ENCODE peak calls at places on chromosome 4, in ten cellular contexts. T, G, D, Q, W, N, K, O, Y and B are unnamed samples. For H3K9me2, the result is how much of the 10 kb centered on the place peaks cover.

GRCh38 chr4:109072595-109072994 is 229.9 kb downstream of the COL25A1 start:
- DNase-seq in Y (no peak), N (no peak), K (no peak), Q (peak), O (no peak), G (peak), W (no peak), T (no peak), D (no peak), B (no peak)

GRCh38 chr4:116636917-116637316 is 448.5 kb downstream of the TRAM1L1 start:
- DNase-seq in K (peak), N (peak), G (no peak), O (no peak), D (no peak), T (no peak), W (no peak), Y (peak), Q (no peak), B (no peak)

GRCh38 chr4:4456351-4456750 is 69.4 kb downstream of the NSG1 start:
- DNase-seq in O (no peak), G (peak), K (no peak), N (no peak), W (no peak), Y (no peak), T (no peak), Q (no peak), D (peak), B (peak)

GRCh38 chr4:150581611-150582010 is 340 bp upstream of the MAB21L2 start:
- DNase-seq in Y (no peak), D (peak), N (no peak), O (no peak), W (peak), G (no peak), K (no peak), Q (peak), T (no peak), B (no peak)

GRCh38 chr4:85084371-85085170 is 118.1 kb upstream of the WDFY3 start:
- DNase-seq in N (peak), G (peak), K (peak), D (peak), O (no peak), W (peak), T (peak), Y (peak), Q (peak), B (peak)

GRCh38 chr4:73275318-73275654 is 16.7 kb upstream of the ANKRD17 start:
- DNase-seq in N (no peak), G (no peak), O (no peak), D (no peak), W (no peak), K (peak), Q (no peak), Y (no peak), T (no peak), B (no peak)

GRCh38 chr4:87093443-87094123 is 126.8 kb downstream of the KLHL8 start:
- DNase-seq in T (peak), K (peak), Q (peak), D (peak), N (peak), O (no peak), Y (peak), G (peak), W (peak), B (peak)

GRCh38 chr4:88736264-88736663 is 38.6 kb upstream of the NAP1L5 start:
- DNase-seq in T (no peak), D (no peak), O (no peak), W (no peak), K (no peak), Q (no peak), Y (no peak), N (no peak), G (no peak), B (no peak)

GRCh38 chr4:186557486-186557885 is 2.1 kb upstream of the MTNR1A start:
- DNase-seq in D (no peak), Q (no peak), T (no peak), O (no peak), N (no peak), W (no peak), Y (no peak), G (peak), K (no peak), B (peak)

GRCh38 chr4:56908206-56909082 is 744 bp downstream of the REST start:
- DNase-seq in Q (peak), K (peak), T (no peak), W (peak), Y (peak), G (peak), D (peak), N (peak), O (no peak), B (peak)

GRCh38 chr4:151687021-151687640 is 73.7 kb downstream of the GATB start:
- DNase-seq in K (no peak), W (peak), D (peak), G (no peak), Q (no peak), N (no peak), O (no peak), Y (no peak), T (no peak), B (no peak)
- H3K9me2 ChIP-seq in K (under half), W (under half), D (under half), G (under half), Q (under half), N (under half), O (under half), Y (under half), T (under half), B (under half)

DNA sequence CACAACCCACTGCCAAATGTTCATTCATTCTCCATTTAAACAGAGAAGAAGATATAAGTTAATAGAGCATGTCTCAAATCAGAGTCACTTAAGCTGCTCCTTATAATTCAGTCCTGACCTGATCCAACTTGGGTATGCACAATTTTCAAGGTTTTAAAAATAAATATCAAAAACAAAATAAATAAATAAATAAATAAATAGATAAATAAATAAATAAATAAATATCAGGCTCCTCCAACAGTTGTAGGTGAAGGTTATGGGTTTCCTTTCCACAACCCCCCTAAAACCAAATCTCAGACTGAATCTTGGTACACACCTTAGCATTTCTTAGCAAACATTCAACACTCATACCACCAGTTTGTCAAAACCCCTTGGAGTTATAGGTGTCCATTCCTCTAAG is 204.4 kb downstream of the PARM1 start:
- DNase-seq in D (no peak), T (no peak), O (no peak), G (no peak), K (no peak), Y (no peak), W (no peak), Q (no peak), N (no peak), B (no peak)
- H3K9me2 ChIP-seq in D (under half), T (under half), O (under half), G (under half), K (under half), Y (under half), W (under half), Q (under half), N (under half), B (under half)

GRCh38 chr4:71025654-71026053 is 32.2 kb downstream of the DCK start:
- DNase-seq in Y (no peak), O (no peak), K (no peak), T (no peak), G (no peak), W (no peak), D (no peak), N (no peak), Q (no peak), B (no peak)
- H3K9me2 ChIP-seq in Y (under half), O (under half), K (under half), T (under half), G (under half), W (under half), D (under half), N (under half), Q (under half), B (under half)

DNA sequence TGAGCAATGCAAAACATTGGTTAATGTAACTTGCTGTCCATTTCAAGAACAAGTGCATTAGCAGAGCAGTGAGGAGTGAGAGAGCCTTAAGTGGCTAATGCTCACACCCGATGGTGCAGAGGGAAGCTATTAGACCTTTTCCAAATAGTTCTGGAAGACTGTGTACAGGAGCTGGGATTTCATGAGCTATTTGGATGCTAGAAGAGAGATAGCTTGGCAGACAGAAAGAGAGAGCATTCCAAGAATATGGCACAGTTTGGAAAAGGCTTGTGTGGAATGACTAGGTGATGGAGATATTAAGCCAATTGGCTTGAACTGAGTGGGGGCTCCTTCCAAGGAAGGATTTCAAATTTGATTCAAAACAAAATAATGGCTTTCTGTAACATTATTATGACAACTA is 1097.2 kb upstream of the TENM3 start:
- DNase-seq in K (no peak), G (no peak), N (no peak), O (no peak), T (no peak), Q (no peak), Y (no peak), D (no peak), W (no peak), B (no peak)
- H3K9me2 ChIP-seq in K (under half), G (under half), N (under half), O (under half), T (under half), Q (under half), Y (under half), D (under half), W (under half), B (under half)

GRCh38 chr4:83046693-83047473 is 11.9 kb downstream of the COPS4 start:
- DNase-seq in T (no peak), D (no peak), O (no peak), Q (no peak), G (peak), Y (no peak), K (no peak), N (no peak), W (no peak), B (no peak)
- H3K9me2 ChIP-seq in T (under half), D (under half), O (under half), Q (under half), G (under half), Y (under half), K (under half), N (under half), W (under half), B (under half)

DNA sequence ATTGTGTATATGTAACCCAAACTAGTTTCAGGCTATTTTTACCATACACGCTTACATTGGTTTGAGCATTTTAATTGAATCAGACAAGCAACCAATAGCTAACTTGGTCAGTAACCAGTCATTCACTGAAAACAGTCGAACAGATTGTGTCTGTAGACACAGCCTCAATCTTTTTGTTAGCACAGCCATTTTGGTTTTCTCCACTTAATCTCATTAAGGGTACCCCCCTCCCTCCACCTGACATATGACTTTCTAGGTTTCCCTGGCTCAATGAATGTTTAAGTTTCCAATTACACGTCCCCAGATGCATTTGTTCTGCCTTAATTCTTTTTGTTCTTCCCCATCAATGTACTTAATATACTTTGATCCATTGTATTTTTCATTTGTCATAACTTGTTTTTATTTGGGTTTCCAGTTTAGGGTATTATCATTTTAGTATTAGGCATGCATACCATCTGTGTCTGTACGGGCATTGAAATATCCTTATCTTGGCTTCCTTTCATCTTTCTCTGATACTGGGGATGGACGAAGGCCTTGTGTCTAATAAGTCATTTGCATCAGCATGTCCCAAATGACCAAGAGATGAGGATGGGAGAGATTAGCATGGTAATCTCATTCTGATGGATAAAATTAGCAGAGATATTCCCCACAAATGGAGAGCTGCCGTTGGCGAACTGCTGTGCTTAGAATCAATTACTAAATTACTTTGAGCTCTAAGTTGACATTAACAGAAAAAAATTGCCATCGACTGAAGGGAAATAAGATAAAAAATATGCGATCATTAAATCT is 35.9 kb upstream of the PHOX2B start:
- DNase-seq in W (no peak), G (no peak), K (no peak), D (peak), N (no peak), O (no peak), T (no peak), Q (no peak), Y (no peak), B (no peak)
- H3K9me2 ChIP-seq in W (under half), G (under half), K (under half), D (under half), N (under half), O (under half), T (under half), Q (under half), Y (under half), B (under half)